ENCODE peak calls at places on chromosomes 12 and 14, in ten cellular contexts. H is stimulated activated CD4-positive, alpha-beta T cell treated with anti-CD3 and anti-CD28 coated beads, Interleukin-2, amount 100 ng/mL, for 48 hours; F is left ventricle myocardium superior; I is stimulated activated effector memory CD8-positive, alpha-beta T cell treated with anti-CD3 and anti-CD28 coated beads, Interleukin-12 subunit alpha, Interleukin-12 subunit beta, amount 100 ng/mL, for 72 hours; D is transverse colon; E is CD4-positive, alpha-beta T cell; Z is T-helper 2 cell; M is H4; T is hypothalamus; Y is EL. C is an unnamed sample.

GRCh38 chr14:46377305-46377704 is 274.3 kb downstream of the RPL10L start:
- DNase-seq in D (no peak), E (no peak), T (no peak), Y (no peak), I (no peak), H (no peak), F (no peak), M (no peak), Z (no peak), C (no peak)

GRCh38 chr14:35940291-35940690 is 114.2 kb downstream of the BRMS1L start:
- DNase-seq in F (no peak), M (peak; percentile 8), D (no peak), Z (peak; percentile 77), I (no peak), E (no peak), H (no peak), T (no peak), Y (no peak), C (no peak)

GRCh38 chr14:68979722-68980552 is 835 bp upstream of the ACTN1 start:
- DNase-seq in H (no peak), Y (peak; percentile 54), T (no peak), I (no peak), E (no peak), Z (no peak), M (no peak), F (peak; percentile 65), D (peak; percentile 61), C (no peak)

GRCh38 chr12:50282581-50283229 is 615 bp downstream of the LIMA1 start:
- DNase-seq in E (no peak), I (no peak), D (peak; percentile 17), H (no peak), Z (peak; percentile 24), M (no peak), Y (peak; percentile 59), T (no peak), F (no peak), C (peak; percentile 35)

GRCh38 chr14:68507544-68508081 is 285.3 kb downstream of the ZFP36L1 start:
- DNase-seq in D (no peak), T (no peak), H (no peak), Z (no peak), F (no peak), E (peak; percentile 58), I (no peak), M (no peak), Y (no peak), C (no peak)

GRCh38 chr12:33650832-33651231 is 211.2 kb upstream of the SYT10 start:
- DNase-seq in E (no peak), Y (no peak), I (no peak), Z (no peak), M (no peak), H (no peak), D (no peak), T (no peak), F (no peak), C (no peak)

GRCh38 chr12:107352347-107353081 is 259.2 kb upstream of the CRY1 start:
- DNase-seq in D (no peak), H (no peak), F (no peak), Y (no peak), M (no peak), I (no peak), E (no peak), T (no peak), Z (no peak), C (no peak)

GRCh38 chr14:22147716-22148115 is 441.3 kb downstream of the DAD1 start:
- DNase-seq in F (no peak), T (no peak), I (no peak), Z (peak; percentile 33), D (no peak), H (no peak), M (no peak), E (no peak), Y (no peak), C (no peak)

GRCh38 chr12:54159140-54159539 is 29.6 kb downstream of the SMUG1 start:
- DNase-seq in Y (no peak), H (no peak), Z (peak; percentile 29), I (peak; percentile 52), T (no peak), F (no peak), M (no peak), D (no peak), E (no peak), C (no peak)

GRCh38 chr14:81669308-81669707 is 135.7 kb upstream of the SEL1L start:
- DNase-seq in M (no peak), F (no peak), Y (no peak), Z (no peak), I (no peak), T (no peak), E (no peak), H (no peak), D (no peak), C (no peak)

GRCh38 chr12:66087365-66087943 is 43.1 kb downstream of the LLPH start:
- DNase-seq in F (peak; percentile 61), Y (peak; percentile 75), I (peak; percentile 60), M (peak; percentile 61), E (peak; percentile 33), D (peak; percentile 62), T (peak; percentile 41), Z (peak; percentile 47), H (peak; percentile 55), C (peak; percentile 79)

GRCh38 chr14:80784824-80785223 is 156.7 kb downstream of the CEP128 start:
- DNase-seq in D (no peak), Y (no peak), F (no peak), I (no peak), H (no peak), M (no peak), Z (no peak), T (no peak), E (no peak), C (peak; percentile 1)

GRCh38 chr14:63276016-63276415 is 42.7 kb downstream of the GPHB5 start:
- DNase-seq in Z (no peak), E (no peak), M (no peak), I (no peak), T (no peak), D (no peak), F (no peak), Y (no peak), H (no peak), C (no peak)

GRCh38 chr12:124564232-124564958 is 3.0 kb downstream of the NCOR2 start:
- DNase-seq in Z (no peak), H (no peak), F (no peak), Y (no peak), E (no peak), M (no peak), D (no peak), T (no peak), I (no peak), C (no peak)

GRCh38 chr12:122895757-122896636 is at the start of gene VPS37B:
- DNase-seq in E (peak; percentile 77), T (peak; percentile 63), D (peak; percentile 89), M (peak; percentile 78), Y (peak; percentile 84), H (peak; percentile 81), Z (peak; percentile 93), F (peak; percentile 89), I (peak; percentile 96), C (peak; percentile 61)

GRCh38 chr12:56718636-56719035 is 6.5 kb downstream of the NACA start:
- DNase-seq in D (no peak), Y (no peak), Z (no peak), I (no peak), E (no peak), M (no peak), T (no peak), F (no peak), H (no peak), C (no peak)

GRCh38 chr12:108306014-108306501 is 33.1 kb downstream of the CMKLR1 start:
- DNase-seq in T (no peak), F (no peak), Z (no peak), E (no peak), M (peak; percentile 87), H (no peak), D (no peak), I (no peak), Y (peak; percentile 52), C (peak; percentile 53)

C was measured in brain microvascular endothelial cell.